ENCODE peak calls at places on chromosome 4, in seven cellular contexts. One of them, this sample, is unnamed.

GRCh38 chr4:163161536-163162205 is 5.0 kb downstream of the NAF1 start:
- DNase-seq in activated B cell treated with CpG ODN at 0.5 μM for 24 hours: no peak
- DNase-seq in HEK293T: no peak
- DNase-seq in kidney tubule cell: peak; percentile 67
- DNase-seq in psoas muscle: no peak
- DNase-seq in effector memory CD8-positive, alpha-beta T cell: no peak
- DNase-seq in NCI-H1105: no peak
- DNase-seq in this sample: no peak

GRCh38 chr4:93183589-93183988 is 645.0 kb upstream of the ATOH1 start:
- DNase-seq in kidney tubule cell: no peak
- DNase-seq in effector memory CD8-positive, alpha-beta T cell: no peak
- DNase-seq in HEK293T: no peak
- DNase-seq in NCI-H1105: peak; percentile 35
- DNase-seq in activated B cell treated with CpG ODN at 0.5 μM for 24 hours: no peak
- DNase-seq in psoas muscle: no peak
- DNase-seq in this sample: peak; percentile 69

GRCh38 chr4:68465058-68465457 is 17.8 kb downstream of the TMPRSS11E start:
- DNase-seq in effector memory CD8-positive, alpha-beta T cell: no peak
- DNase-seq in kidney tubule cell: peak; percentile 44
- DNase-seq in HEK293T: no peak
- DNase-seq in activated B cell treated with CpG ODN at 0.5 μM for 24 hours: no peak
- DNase-seq in NCI-H1105: no peak
- DNase-seq in psoas muscle: no peak
- DNase-seq in this sample: no peak

GRCh38 chr4:98786866-98787265 is 128.5 kb upstream of the TSPAN5 start:
- DNase-seq in activated B cell treated with CpG ODN at 0.5 μM for 24 hours: no peak
- DNase-seq in psoas muscle: no peak
- DNase-seq in NCI-H1105: no peak
- DNase-seq in kidney tubule cell: no peak
- DNase-seq in effector memory CD8-positive, alpha-beta T cell: no peak
- DNase-seq in HEK293T: no peak
- DNase-seq in this sample: no peak

GRCh38 chr4:123600426-123600825 is 203.8 kb downstream of the SPRY1 start:
- DNase-seq in NCI-H1105: no peak
- DNase-seq in kidney tubule cell: peak; percentile 11
- DNase-seq in HEK293T: no peak
- DNase-seq in psoas muscle: no peak
- DNase-seq in effector memory CD8-positive, alpha-beta T cell: no peak
- DNase-seq in activated B cell treated with CpG ODN at 0.5 μM for 24 hours: no peak
- DNase-seq in this sample: no peak

GRCh38 chr4:26032572-26033320 is 118.7 kb downstream of the SMIM20 start:
- DNase-seq in effector memory CD8-positive, alpha-beta T cell: no peak
- DNase-seq in HEK293T: no peak
- DNase-seq in kidney tubule cell: peak; percentile 84
- DNase-seq in activated B cell treated with CpG ODN at 0.5 μM for 24 hours: no peak
- DNase-seq in psoas muscle: no peak
- DNase-seq in NCI-H1105: no peak
- DNase-seq in this sample: no peak

GRCh38 chr4:165971941-165972340 is 98.9 kb downstream of the TLL1 start:
- DNase-seq in activated B cell treated with CpG ODN at 0.5 μM for 24 hours: no peak
- DNase-seq in kidney tubule cell: peak; percentile 92
- DNase-seq in psoas muscle: no peak
- DNase-seq in effector memory CD8-positive, alpha-beta T cell: no peak
- DNase-seq in HEK293T: no peak
- DNase-seq in NCI-H1105: no peak
- DNase-seq in this sample: no peak

GRCh38 chr4:73726000-73726399 is 14.4 kb upstream of the CXCL8 start:
- DNase-seq in HEK293T: no peak
- DNase-seq in activated B cell treated with CpG ODN at 0.5 μM for 24 hours: no peak
- DNase-seq in NCI-H1105: no peak
- DNase-seq in effector memory CD8-positive, alpha-beta T cell: no peak
- DNase-seq in kidney tubule cell: peak; percentile 98
- DNase-seq in psoas muscle: no peak
- DNase-seq in this sample: no peak

GRCh38 chr4:121726642-121727268 is 30.0 kb upstream of the ANXA5 start:
- DNase-seq in NCI-H1105: no peak
- DNase-seq in psoas muscle: no peak
- DNase-seq in kidney tubule cell: peak; percentile 77
- DNase-seq in HEK293T: peak; percentile 56
- DNase-seq in activated B cell treated with CpG ODN at 0.5 μM for 24 hours: no peak
- DNase-seq in effector memory CD8-positive, alpha-beta T cell: peak; percentile 17
- DNase-seq in this sample: no peak

GRCh38 chr4:85790582-85790981 is 315.6 kb downstream of the ARHGAP24 start:
- DNase-seq in kidney tubule cell: no peak
- DNase-seq in activated B cell treated with CpG ODN at 0.5 μM for 24 hours: no peak
- DNase-seq in psoas muscle: no peak
- DNase-seq in NCI-H1105: no peak
- DNase-seq in effector memory CD8-positive, alpha-beta T cell: no peak
- DNase-seq in HEK293T: no peak
- DNase-seq in this sample: no peak

GRCh38 chr4:6546681-6547447 is 28.1 kb upstream of the MAN2B2 start:
- DNase-seq in activated B cell treated with CpG ODN at 0.5 μM for 24 hours: no peak
- DNase-seq in effector memory CD8-positive, alpha-beta T cell: peak; percentile 51
- DNase-seq in psoas muscle: no peak
- DNase-seq in kidney tubule cell: peak; percentile 69
- DNase-seq in NCI-H1105: peak; percentile 15
- DNase-seq in HEK293T: peak; percentile 82
- DNase-seq in this sample: peak; percentile 5

GRCh38 chr4:29588615-29589014 is 1131.6 kb upstream of the PCDH7 start:
- DNase-seq in NCI-H1105: no peak
- DNase-seq in activated B cell treated with CpG ODN at 0.5 μM for 24 hours: no peak
- DNase-seq in effector memory CD8-positive, alpha-beta T cell: no peak
- DNase-seq in kidney tubule cell: no peak
- DNase-seq in psoas muscle: no peak
- DNase-seq in HEK293T: no peak
- DNase-seq in this sample: no peak

GRCh38 chr4:163400911-163401310 is 57.2 kb downstream of the NPY5R start:
- DNase-seq in effector memory CD8-positive, alpha-beta T cell: no peak
- DNase-seq in psoas muscle: no peak
- DNase-seq in kidney tubule cell: no peak
- DNase-seq in activated B cell treated with CpG ODN at 0.5 μM for 24 hours: no peak
- DNase-seq in HEK293T: no peak
- DNase-seq in NCI-H1105: no peak
- DNase-seq in this sample: no peak

GRCh38 chr4:105210901-105211300 is 64.2 kb downstream of the TET2 start:
- DNase-seq in HEK293T: no peak
- DNase-seq in activated B cell treated with CpG ODN at 0.5 μM for 24 hours: no peak
- DNase-seq in NCI-H1105: no peak
- DNase-seq in effector memory CD8-positive, alpha-beta T cell: no peak
- DNase-seq in kidney tubule cell: peak; percentile 46
- DNase-seq in psoas muscle: no peak
- DNase-seq in this sample: no peak

GRCh38 chr4:107757860-107758476 is 37.9 kb upstream of the PAPSS1 start:
- DNase-seq in HEK293T: peak; percentile 33
- DNase-seq in effector memory CD8-positive, alpha-beta T cell: no peak
- DNase-seq in psoas muscle: no peak
- DNase-seq in activated B cell treated with CpG ODN at 0.5 μM for 24 hours: no peak
- DNase-seq in kidney tubule cell: peak; percentile 51
- DNase-seq in NCI-H1105: no peak
- DNase-seq in this sample: no peak

GRCh38 chr4:120078216-120078615 is 11.6 kb upstream of the MAD2L1 start:
- DNase-seq in activated B cell treated with CpG ODN at 0.5 μM for 24 hours: no peak
- DNase-seq in psoas muscle: no peak
- DNase-seq in NCI-H1105: no peak
- DNase-seq in HEK293T: no peak
- DNase-seq in kidney tubule cell: peak; percentile 25
- DNase-seq in effector memory CD8-positive, alpha-beta T cell: no peak
- DNase-seq in this sample: no peak

GRCh38 chr4:70802923-70803605 is 36.6 kb downstream of the GRSF1 start:
- DNase-seq in HEK293T: no peak
- DNase-seq in NCI-H1105: no peak
- DNase-seq in effector memory CD8-positive, alpha-beta T cell: no peak
- DNase-seq in kidney tubule cell: no peak
- DNase-seq in activated B cell treated with CpG ODN at 0.5 μM for 24 hours: no peak
- DNase-seq in psoas muscle: no peak
- DNase-seq in this sample: no peak

GRCh38 chr4:142777045-142777743 is 68.9 kb downstream of the INPP4B start:
- DNase-seq in HEK293T: no peak
- DNase-seq in NCI-H1105: no peak
- DNase-seq in kidney tubule cell: no peak
- DNase-seq in psoas muscle: no peak
- DNase-seq in activated B cell treated with CpG ODN at 0.5 μM for 24 hours: no peak
- DNase-seq in effector memory CD8-positive, alpha-beta T cell: no peak
- DNase-seq in this sample: no peak

GRCh38 chr4:79651516-79651915 is 243.5 kb upstream of the GK2 start:
- DNase-seq in HEK293T: no peak
- DNase-seq in NCI-H1105: no peak
- DNase-seq in activated B cell treated with CpG ODN at 0.5 μM for 24 hours: no peak
- DNase-seq in kidney tubule cell: peak; percentile 64
- DNase-seq in effector memory CD8-positive, alpha-beta T cell: no peak
- DNase-seq in psoas muscle: no peak
- DNase-seq in this sample: no peak

GRCh38 chr4:76435689-76436176 is 704 bp downstream of the SHROOM3 start:
- DNase-seq in kidney tubule cell: no peak
- DNase-seq in NCI-H1105: no peak
- DNase-seq in activated B cell treated with CpG ODN at 0.5 μM for 24 hours: no peak
- DNase-seq in HEK293T: no peak
- DNase-seq in effector memory CD8-positive, alpha-beta T cell: no peak
- DNase-seq in psoas muscle: no peak
- DNase-seq in this sample: no peak

GRCh38 chr4:61192392-61192791 is 7.7 kb upstream of the ADGRL3 start:
- DNase-seq in psoas muscle: no peak
- DNase-seq in HEK293T: no peak
- DNase-seq in kidney tubule cell: no peak
- DNase-seq in NCI-H1105: no peak
- DNase-seq in effector memory CD8-positive, alpha-beta T cell: no peak
- DNase-seq in activated B cell treated with CpG ODN at 0.5 μM for 24 hours: no peak
- DNase-seq in this sample: no peak

GRCh38 chr4:173752610-173753009 is 222.6 kb upstream of the HAND2 start:
- DNase-seq in kidney tubule cell: peak; percentile 9
- DNase-seq in psoas muscle: no peak
- DNase-seq in effector memory CD8-positive, alpha-beta T cell: no peak
- DNase-seq in activated B cell treated with CpG ODN at 0.5 μM for 24 hours: no peak
- DNase-seq in HEK293T: peak; percentile 54
- DNase-seq in NCI-H1105: no peak
- DNase-seq in this sample: no peak

GRCh38 chr4:138111462-138112000 is 130.6 kb downstream of the SLC7A11 start:
- DNase-seq in effector memory CD8-positive, alpha-beta T cell: no peak
- DNase-seq in kidney tubule cell: peak; percentile 49
- DNase-seq in NCI-H1105: no peak
- DNase-seq in activated B cell treated with CpG ODN at 0.5 μM for 24 hours: no peak
- DNase-seq in HEK293T: no peak
- DNase-seq in psoas muscle: no peak
- DNase-seq in this sample: no peak

GRCh38 chr4:8737075-8737474 is 134.6 kb downstream of the HMX1 start:
- DNase-seq in psoas muscle: no peak
- DNase-seq in effector memory CD8-positive, alpha-beta T cell: no peak
- DNase-seq in HEK293T: no peak
- DNase-seq in NCI-H1105: no peak
- DNase-seq in activated B cell treated with CpG ODN at 0.5 μM for 24 hours: no peak
- DNase-seq in kidney tubule cell: no peak
- DNase-seq in this sample: no peak

GRCh38 chr4:37795796-37796195 is 30.7 kb upstream of the PGM2 start:
- DNase-seq in psoas muscle: no peak
- DNase-seq in effector memory CD8-positive, alpha-beta T cell: no peak
- DNase-seq in kidney tubule cell: no peak
- DNase-seq in HEK293T: no peak
- DNase-seq in activated B cell treated with CpG ODN at 0.5 μM for 24 hours: no peak
- DNase-seq in NCI-H1105: no peak
- DNase-seq in this sample: no peak

GRCh38 chr4:86185659-86186058 is 174.2 kb downstream of the MAPK10 start:
- DNase-seq in effector memory CD8-positive, alpha-beta T cell: no peak
- DNase-seq in HEK293T: no peak
- DNase-seq in activated B cell treated with CpG ODN at 0.5 μM for 24 hours: no peak
- DNase-seq in NCI-H1105: no peak
- DNase-seq in psoas muscle: no peak
- DNase-seq in kidney tubule cell: no peak
- DNase-seq in this sample: no peak

GRCh38 chr4:78560296-78560963 is 8.9 kb downstream of the ANXA3 start:
- DNase-seq in psoas muscle: no peak
- DNase-seq in effector memory CD8-positive, alpha-beta T cell: no peak
- DNase-seq in NCI-H1105: no peak
- DNase-seq in HEK293T: no peak
- DNase-seq in kidney tubule cell: peak; percentile 77
- DNase-seq in activated B cell treated with CpG ODN at 0.5 μM for 24 hours: no peak
- DNase-seq in this sample: no peak

GRCh38 chr4:109435635-109436034 is 2.0 kb downstream of the SEC24B start:
- DNase-seq in HEK293T: no peak
- DNase-seq in effector memory CD8-positive, alpha-beta T cell: no peak
- DNase-seq in psoas muscle: no peak
- DNase-seq in activated B cell treated with CpG ODN at 0.5 μM for 24 hours: no peak
- DNase-seq in NCI-H1105: no peak
- DNase-seq in kidney tubule cell: no peak
- DNase-seq in this sample: no peak

GRCh38 chr4:20592666-20593065 is 107.6 kb upstream of the PACRGL start:
- DNase-seq in kidney tubule cell: no peak
- DNase-seq in NCI-H1105: no peak
- DNase-seq in psoas muscle: no peak
- DNase-seq in activated B cell treated with CpG ODN at 0.5 μM for 24 hours: no peak
- DNase-seq in effector memory CD8-positive, alpha-beta T cell: no peak
- DNase-seq in HEK293T: no peak
- DNase-seq in this sample: peak; percentile 44

GRCh38 chr4:17805580-17805979 is 5.0 kb downstream of the DCAF16 start:
- DNase-seq in NCI-H1105: no peak
- DNase-seq in kidney tubule cell: no peak
- DNase-seq in HEK293T: no peak
- DNase-seq in psoas muscle: no peak
- DNase-seq in activated B cell treated with CpG ODN at 0.5 μM for 24 hours: no peak
- DNase-seq in effector memory CD8-positive, alpha-beta T cell: no peak
- DNase-seq in this sample: no peak

GRCh38 chr4:95857761-95858160 is 17.9 kb downstream of the PDHA2 start:
- DNase-seq in psoas muscle: no peak
- DNase-seq in NCI-H1105: no peak
- DNase-seq in kidney tubule cell: no peak
- DNase-seq in effector memory CD8-positive, alpha-beta T cell: no peak
- DNase-seq in activated B cell treated with CpG ODN at 0.5 μM for 24 hours: no peak
- DNase-seq in HEK293T: no peak
- DNase-seq in this sample: no peak